ENCODE peak calls at places on chromosomes 11 and 22, in eight cellular contexts. I is A549, B is K562, O is WTC11, P is HCT116, K is SK-N-SH, Q is H1, G is endothelial cell of umbilical vein. X is an unnamed sample.

GRCh38 chr22:37172266-37173245 is 15.5 kb downstream of the C1QTNF6 start:
- DNase-seq in P (no peak), Q (no peak), B (no peak), O (peak), G (no peak), I (no peak), K (peak), X (no peak)

GRCh38 chr11:18203723-18204122 is 31.1 kb downstream of the MRGPRX4 start:
- DNase-seq in O (peak), P (peak), Q (no peak), B (peak), K (peak), G (peak), I (peak), X (peak)

GRCh38 chr11:58771458-58771855 is 39.7 kb upstream of the GLYAT start:
- DNase-seq in Q (no peak), P (no peak), B (no peak), I (no peak), K (no peak), G (no peak), O (no peak), X (no peak)

GRCh38 chr11:33942954-33943353 is 51.1 kb upstream of the LMO2 start:
- DNase-seq in B (no peak), I (no peak), G (peak), K (no peak), Q (no peak), O (no peak), P (peak), X (peak)

GRCh38 chr11:8810331-8811301 is 100.4 kb upstream of the AKIP1 start:
- DNase-seq in K (peak), G (peak), O (peak), B (peak), P (no peak), I (no peak), Q (no peak), X (no peak)

GRCh38 chr22:23856721-23857605 is 712 bp upstream of the SLC2A11 start:
- DNase-seq in B (no peak), O (peak), I (peak), P (no peak), G (peak), Q (no peak), K (peak), X (no peak)

GRCh38 chr11:78231962-78232459 is 43.3 kb downstream of the USP35 start:
- DNase-seq in P (no peak), G (no peak), Q (no peak), K (no peak), I (no peak), B (no peak), O (no peak), X (no peak)

GRCh38 chr11:84564180-84564866 is 1062.8 kb downstream of the DLG2 start:
- DNase-seq in O (peak), I (peak), P (peak), G (peak), K (peak), B (peak), Q (no peak), X (peak)

GRCh38 chr11:16945671-16946469 is 68.3 kb downstream of the PLEKHA7 start:
- DNase-seq in P (peak), B (peak), O (peak), K (peak), I (peak), Q (no peak), G (peak), X (peak)

GRCh38 chr22:19022755-19023154 is 86.7 kb upstream of the PRODH start:
- DNase-seq in G (no peak), I (no peak), P (no peak), K (peak), O (no peak), B (peak), Q (no peak), X (no peak)

GRCh38 chr11:95242990-95243590 is 12.1 kb upstream of the SESN3 start:
- DNase-seq in O (no peak), K (no peak), P (no peak), I (no peak), G (no peak), B (no peak), Q (no peak), X (no peak)

GRCh38 chr11:59666969-59667368 is 1.9 kb downstream of the PATL1 start:
- DNase-seq in P (no peak), B (no peak), K (no peak), I (no peak), Q (no peak), O (no peak), G (no peak), X (peak)

GRCh38 chr22:23401111-23401909 is 178.8 kb downstream of the IGLL1 start:
- DNase-seq in K (no peak), O (peak), P (no peak), I (no peak), B (no peak), G (no peak), Q (no peak), X (no peak)

GRCh38 chr11:130547761-130548490 is 99.5 kb downstream of the ADAMTS15 start:
- DNase-seq in O (no peak), K (no peak), I (no peak), P (no peak), B (no peak), G (no peak), Q (no peak), X (no peak)

GRCh38 chr11:130546901-130547694 is 98.7 kb downstream of the ADAMTS15 start:
- DNase-seq in I (no peak), B (no peak), P (no peak), K (no peak), G (no peak), O (no peak), Q (no peak), X (no peak)

GRCh38 chr11:130548491-130548833 is 100.0 kb downstream of the ADAMTS15 start:
- DNase-seq in P (no peak), Q (no peak), G (no peak), B (no peak), O (no peak), K (no peak), I (no peak), X (no peak)

GRCh38 chr11:130545449-130546072 is 97.1 kb downstream of the ADAMTS15 start:
- DNase-seq in P (no peak), I (no peak), O (no peak), K (no peak), G (no peak), B (no peak), Q (no peak), X (no peak)

DNA sequence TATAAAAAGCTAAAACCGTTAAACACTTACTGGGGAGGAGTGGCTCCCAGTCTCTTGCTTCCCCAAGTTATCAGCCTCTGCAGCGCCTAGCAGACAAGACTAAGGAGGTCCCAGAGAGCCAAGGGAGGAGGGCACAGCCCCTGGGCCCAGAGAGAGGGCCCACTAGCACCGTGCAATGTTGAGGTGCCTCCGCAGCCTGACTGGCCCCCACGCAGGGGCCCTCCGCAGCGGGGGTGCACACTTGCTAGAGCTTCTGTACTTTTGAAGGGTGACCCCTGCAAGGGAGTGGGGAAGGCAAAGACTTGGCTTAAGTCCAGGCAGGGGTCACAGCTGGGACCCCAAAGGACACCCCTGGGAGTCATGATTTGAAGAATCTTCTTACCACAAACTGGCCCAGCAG is 98.0 kb downstream of the ADAMTS15 start:
- DNase-seq in O (no peak), Q (no peak), P (no peak), K (no peak), B (no peak), I (no peak), G (no peak), X (peak)
- TF ChIP-seq MAX in O (no peak), Q (no peak), P (no peak), K (no peak), B (no peak), I (no peak), G (no peak), X (no peak)

GRCh38 chr11:111665779-111666178 is 63.5 kb downstream of the SIK2 start:
- DNase-seq in G (peak), Q (no peak), P (no peak), B (peak), O (peak), I (peak), K (no peak), X (peak)
- TF ChIP-seq MAX in G (no peak), Q (no peak), P (no peak), B (no peak), O (no peak), I (no peak), K (no peak), X (peak)

GRCh38 chr11:130314184-130314748 is 451 bp downstream of the ZBTB44 start:
- DNase-seq in K (peak), P (peak), B (peak), G (peak), I (peak), Q (no peak), O (peak), X (no peak)
- TF ChIP-seq MAX in K (peak), P (peak), B (peak), G (no peak), I (peak), Q (peak), O (peak), X (peak)

GRCh38 chr11:115377882-115378296 is 126.3 kb downstream of the CADM1 start:
- DNase-seq in Q (no peak), B (no peak), P (no peak), K (no peak), O (no peak), I (no peak), G (no peak), X (no peak)

GRCh38 chr11:115383431-115383830 is 120.8 kb downstream of the CADM1 start:
- DNase-seq in B (no peak), G (no peak), P (no peak), K (no peak), O (no peak), I (no peak), Q (no peak), X (no peak)

GRCh38 chr11:115384236-115384635 is 120.0 kb downstream of the CADM1 start:
- DNase-seq in K (no peak), G (no peak), Q (no peak), B (no peak), O (no peak), I (no peak), P (no peak), X (no peak)

GRCh38 chr11:115385211-115385610 is 119.0 kb downstream of the CADM1 start:
- DNase-seq in I (no peak), Q (no peak), B (no peak), G (no peak), K (no peak), P (no peak), O (no peak), X (no peak)

DNA sequence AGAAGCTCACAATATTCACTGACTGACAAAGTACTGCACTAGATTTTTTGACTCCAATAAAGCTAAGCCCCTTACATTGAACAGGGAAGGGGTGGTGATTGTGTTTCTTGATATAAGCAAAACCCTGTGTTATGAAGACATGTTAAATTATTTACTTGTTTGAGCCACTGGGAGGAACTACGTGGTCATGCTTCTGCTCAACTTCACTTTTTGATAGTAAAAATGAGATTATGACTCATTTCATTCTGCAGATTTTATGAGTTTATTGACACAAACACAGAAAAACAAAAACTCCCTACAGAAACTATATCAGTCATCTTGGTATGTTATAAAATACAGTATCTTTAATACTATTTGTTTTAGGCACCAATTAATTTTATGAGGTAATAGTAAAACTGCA is 124.7 kb downstream of the CADM1 start:
- DNase-seq in G (no peak), O (no peak), Q (no peak), P (no peak), B (no peak), K (no peak), I (no peak), X (no peak)
- TF ChIP-seq MAX in G (no peak), O (no peak), Q (no peak), P (no peak), B (no peak), K (no peak), I (no peak), X (no peak)

DNA sequence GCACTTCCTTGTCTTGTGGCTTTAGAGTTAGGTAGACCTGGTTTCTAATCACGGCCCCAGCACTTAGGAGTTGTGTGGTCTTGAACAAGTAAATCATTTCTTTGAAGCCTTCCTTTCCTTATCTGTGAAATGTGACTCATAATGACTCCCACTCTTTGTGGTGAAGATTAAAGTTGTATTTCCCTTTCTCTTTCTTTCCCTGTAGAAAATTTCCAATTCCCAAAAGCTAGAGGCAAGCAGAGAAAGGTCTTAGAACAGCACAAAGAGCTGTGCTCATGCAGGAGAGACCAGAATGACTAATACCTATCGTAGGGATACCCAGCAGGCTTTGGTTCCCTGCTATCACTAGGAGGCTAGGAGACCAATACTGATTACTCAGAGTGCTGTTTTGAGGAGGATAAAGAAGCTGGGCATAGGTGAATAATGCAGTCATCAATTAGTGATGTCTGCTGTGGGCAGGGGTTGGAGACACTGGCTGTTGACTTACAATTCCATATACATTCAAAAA is 270.7 kb upstream of the SYN3 start:
- DNase-seq in P (no peak), O (no peak), I (peak), Q (no peak), G (no peak), B (no peak), K (no peak), X (peak)
- TF ChIP-seq MAX in P (no peak), O (no peak), I (no peak), Q (no peak), G (no peak), B (no peak), K (no peak), X (no peak)

GRCh38 chr11:116782728-116783127 is 5.1 kb downstream of the ZPR1 start:
- DNase-seq in P (no peak), I (no peak), K (no peak), O (no peak), Q (no peak), B (no peak), G (no peak), X (no peak)
- TF ChIP-seq MAX in P (no peak), I (no peak), K (no peak), O (no peak), Q (no peak), B (no peak), G (no peak), X (no peak)

GRCh38 chr11:70621241-70621640 is 222.9 kb downstream of the CTTN start:
- DNase-seq in K (no peak), G (no peak), O (no peak), B (no peak), P (no peak), Q (no peak), I (no peak), X (no peak)
- TF ChIP-seq MAX in K (no peak), G (no peak), O (no peak), B (no peak), P (no peak), Q (no peak), I (no peak), X (no peak)